ENCODE peak calls at places on chromosomes 7 and 10, in five cellular contexts. E is T-cell, W is H1, K is SJCRH30, Q is left ventricle myocardium superior. S is an unnamed sample.

GRCh38 chr10:68560201-68560915 is at the start of gene TET1:
- DNase-seq in E (no peak), W (peak; percentile 59), K (peak; percentile 83), Q (peak; percentile 59), S (peak; percentile 65)

GRCh38 chr7:50142421-50143113 is 49.5 kb upstream of the ZPBP start:
- DNase-seq in E (peak; percentile 30), W (no peak), K (peak; percentile 45), Q (no peak), S (no peak)

GRCh38 chr7:139660317-139661042 is 117.3 kb downstream of the HIPK2 start:
- DNase-seq in E (no peak), W (no peak), K (no peak), Q (no peak), S (no peak)

GRCh38 chr7:129354428-129355157 is 79.6 kb upstream of the STRIP2 start:
- DNase-seq in E (no peak), W (no peak), K (no peak), Q (no peak), S (no peak)

GRCh38 chr7:115340828-115341227 is 418.9 kb downstream of the MDFIC start:
- DNase-seq in E (no peak), W (no peak), K (no peak), Q (no peak), S (no peak)

GRCh38 chr10:88113232-88113631 is 249.8 kb downstream of the PTEN start:
- DNase-seq in E (no peak), W (no peak), K (no peak), Q (peak; percentile 52), S (no peak)

GRCh38 chr7:129969881-129970446 is 17.2 kb upstream of the UBE2H start:
- DNase-seq in E (no peak), W (peak; percentile 68), K (peak; percentile 40), Q (no peak), S (no peak)

GRCh38 chr7:99030145-99030856 is 113.6 kb downstream of the SMURF1 start:
- DNase-seq in E (no peak), W (no peak), K (no peak), Q (no peak), S (peak; percentile 18)

GRCh38 chr7:2576742-2577491 is 18.1 kb downstream of the IQCE start:
- DNase-seq in E (no peak), W (no peak), K (no peak), Q (no peak), S (no peak)

GRCh38 chr10:132646443-132647097 is 109.0 kb downstream of the INPP5A start:
- DNase-seq in E (no peak), W (no peak), K (no peak), Q (no peak), S (peak; percentile 49)

GRCh38 chr7:44463169-44463808 is 27.2 kb downstream of the NUDCD3 start:
- DNase-seq in E (no peak), W (no peak), K (no peak), Q (no peak), S (no peak)

GRCh38 chr7:3605222-3605621 is 304.2 kb downstream of the SDK1 start:
- DNase-seq in E (no peak), W (no peak), K (no peak), Q (no peak), S (no peak)

GRCh38 chr10:114024876-114025609 is 18.6 kb upstream of the ADRB1 start:
- DNase-seq in E (no peak), W (no peak), K (peak; percentile 36), Q (no peak), S (no peak)

GRCh38 chr7:109956916-109957315 is 1134.0 kb upstream of the LRRN3 start:
- DNase-seq in E (no peak), W (no peak), K (no peak), Q (no peak), S (no peak)

GRCh38 chr10:24208661-24209420 is at the start of gene KIAA1217:
- DNase-seq in E (no peak), W (no peak), K (peak; percentile 94), Q (peak; percentile 78), S (peak; percentile 80)

GRCh38 chr10:43173120-43173519 is 34.9 kb downstream of the CSGALNACT2 start:
- DNase-seq in E (no peak), W (no peak), K (no peak), Q (no peak), S (no peak)

GRCh38 chr7:34823650-34824258 is 165.7 kb downstream of the NPSR1 start:
- DNase-seq in E (peak; percentile 21), W (no peak), K (peak; percentile 71), Q (peak; percentile 33), S (no peak)

GRCh38 chr7:100763556-100764140 is 30.3 kb downstream of the ZAN start:
- DNase-seq in E (no peak), W (no peak), K (peak; percentile 36), Q (no peak), S (no peak)

GRCh38 chr7:31108097-31108657 is 56.1 kb downstream of the ADCYAP1R1 start:
- DNase-seq in E (no peak), W (no peak), K (no peak), Q (no peak), S (no peak)